ENCODE peak calls at places on chromosomes 13 and 19, in five cellular contexts. G is H1, C is neuronal stem cell, D is mesenchymal stem cell, F is H9. T is an unnamed sample.

GRCh38 chr19:51448011-51448744 is 10.1 kb downstream of the SIGLEC8 start:
- DNase-seq in G (no peak), D (no peak), F (no peak), C (no peak), T (no peak)

GRCh38 chr13:28579334-28579733 is 79.6 kb upstream of the POMP start:
- DNase-seq in C (no peak), G (no peak), F (peak; percentile 45), D (no peak), T (peak; percentile 52)

GRCh38 chr13:30908416-30908980 is 2.4 kb downstream of the MEDAG start:
- DNase-seq in F (no peak), G (no peak), C (no peak), D (no peak), T (no peak)

GRCh38 chr13:29480893-29481525 is 114.5 kb downstream of the SLC7A1 start:
- DNase-seq in G (no peak), D (no peak), F (no peak), C (no peak), T (no peak)

GRCh38 chr13:71866173-71867091 is 572 bp downstream of the DACH1 start:
- DNase-seq in F (peak; percentile 38), D (peak; percentile 56), G (no peak), C (no peak), T (no peak)

GRCh38 chr13:51229141-51229540 is 6.9 kb downstream of the FAM124A start:
- DNase-seq in C (no peak), G (no peak), F (peak; percentile 24), D (no peak), T (no peak)

GRCh38 chr13:50989476-50989875 is 79.9 kb downstream of the RNASEH2B start:
- DNase-seq in D (peak; percentile 50), F (peak; percentile 55), C (no peak), G (no peak), T (no peak)

GRCh38 chr13:112725346-112726017 is 35.6 kb downstream of the ATP11A start:
- DNase-seq in C (no peak), F (peak; percentile 25), G (no peak), D (no peak), T (no peak)

GRCh38 chr13:75724742-75725504 is 88.8 kb downstream of the LMO7 start:
- DNase-seq in C (no peak), G (no peak), F (no peak), D (no peak), T (no peak)

GRCh38 chr13:110263906-110264305 is 43.1 kb downstream of the COL4A1 start:
- DNase-seq in D (no peak), G (no peak), F (no peak), C (no peak), T (no peak)

GRCh38 chr13:112496166-112496565 is 91.8 kb downstream of the TUBGCP3 start:
- DNase-seq in D (no peak), F (no peak), C (no peak), G (no peak), T (no peak)

GRCh38 chr19:48854103-48854502 is 14.3 kb downstream of the PLEKHA4 start:
- DNase-seq in F (no peak), C (no peak), D (no peak), G (no peak), T (no peak)

GRCh38 chr13:41812237-41812636 is 148.7 kb downstream of the VWA8 start:
- DNase-seq in C (no peak), D (no peak), G (no peak), F (no peak), T (no peak)

GRCh38 chr13:83827338-83827737 is 54.9 kb downstream of the SLITRK1 start:
- DNase-seq in C (no peak), F (no peak), D (no peak), G (no peak), T (no peak)

GRCh38 chr13:77519808-77520207 is 15.7 kb upstream of the SCEL start:
- DNase-seq in G (no peak), D (no peak), C (no peak), F (no peak), T (no peak)

GRCh38 chr19:15508035-15508710 is at the start of gene CYP4F22:
- DNase-seq in F (no peak), C (no peak), G (no peak), D (no peak), T (no peak)

GRCh38 chr19:35284153-35285140 is 2.1 kb downstream of the HAMP start:
- DNase-seq in F (no peak), D (no peak), G (no peak), C (no peak), T (no peak)

GRCh38 chr19:902446-903226 is 9.4 kb downstream of the RNU6-9 start:
- DNase-seq in F (no peak), C (no peak), D (no peak), G (no peak), T (no peak)

GRCh38 chr13:106989866-106990265 is 421.9 kb upstream of the ARGLU1 start:
- DNase-seq in C (no peak), G (no peak), D (no peak), F (no peak), T (no peak)

GRCh38 chr13:28684257-28684656 is 25.3 kb downstream of the POMP start:
- DNase-seq in G (peak; percentile 68), F (peak; percentile 97), D (no peak), C (peak; percentile 30), T (peak; percentile 10)

GRCh38 chr19:5235458-5236219 is 105.0 kb downstream of the PTPRS start:
- DNase-seq in C (no peak), D (no peak), G (no peak), F (no peak), T (no peak)

GRCh38 chr19:16429066-16429758 is 42.6 kb downstream of the EPS15L1 start:
- DNase-seq in F (no peak), C (no peak), G (no peak), D (no peak), T (no peak)

GRCh38 chr13:28493740-28494536 is 990 bp downstream of the FLT1 start:
- DNase-seq in F (no peak), D (peak; percentile 54), G (no peak), C (peak; percentile 20), T (no peak)

GRCh38 chr13:76677047-76677446 is 209.2 kb downstream of the KCTD12 start:
- DNase-seq in F (no peak), G (no peak), D (no peak), C (no peak), T (no peak)

GRCh38 chr13:73932091-73932490 is 202.1 kb downstream of the KLF12 start:
- DNase-seq in C (no peak), D (no peak), F (no peak), G (no peak), T (no peak)

GRCh38 chr13:80436571-80437169 is 95.7 kb upstream of the SPRY2 start:
- DNase-seq in D (peak; percentile 43), C (no peak), G (no peak), F (no peak), T (no peak)

GRCh38 chr19:2275588-2276428 is 6.2 kb downstream of the PEAK3 start:
- DNase-seq in G (no peak), D (no peak), F (peak; percentile 64), C (no peak), T (peak; percentile 68)

GRCh38 chr19:50720921-50721291 is 1.3 kb upstream of the SHANK1 start:
- DNase-seq in D (peak; percentile 0), G (no peak), C (no peak), F (no peak), T (no peak)

GRCh38 chr13:24277721-24278120 is 31.7 kb upstream of the C1QTNF9 start:
- DNase-seq in D (no peak), G (no peak), F (no peak), C (no peak), T (no peak)

GRCh38 chr19:6743071-6743470 is 3.6 kb downstream of the TRIP10 start:
- DNase-seq in C (no peak), G (no peak), D (no peak), F (no peak), T (peak; percentile 67)

GRCh38 chr19:6750062-6750461 is 10.6 kb downstream of the TRIP10 start:
- DNase-seq in C (no peak), D (no peak), G (no peak), F (no peak), T (no peak)

GRCh38 chr19:6744381-6745288 is 5.2 kb downstream of the TRIP10 start:
- DNase-seq in F (no peak), D (peak; percentile 76), C (no peak), G (no peak), T (peak; percentile 73)

GRCh38 chr19:6743714-6744380 is 4.4 kb downstream of the TRIP10 start:
- DNase-seq in F (no peak), C (peak; percentile 58), G (no peak), D (peak; percentile 35), T (no peak)

GRCh38 chr19:6745965-6746364 is 6.5 kb downstream of the TRIP10 start:
- DNase-seq in G (no peak), D (no peak), F (no peak), C (no peak), T (no peak)
- H2BK12ac ChIP-seq in G (no peak overlapping the region), D (no peak overlapping the region), F (no peak overlapping the region), C (no peak overlapping the region), T (no peak overlapping the region)

GRCh38 chr19:37977992-37978391 is 71.0 kb downstream of the SIPA1L3 start:
- DNase-seq in D (peak; percentile 88), F (no peak), C (no peak), G (no peak), T (no peak)
- H3K4ac ChIP-seq in D (no peak overlapping the region), F (no peak overlapping the region), C (no peak overlapping the region), G (no peak overlapping the region), T (no peak overlapping the region)

DNA sequence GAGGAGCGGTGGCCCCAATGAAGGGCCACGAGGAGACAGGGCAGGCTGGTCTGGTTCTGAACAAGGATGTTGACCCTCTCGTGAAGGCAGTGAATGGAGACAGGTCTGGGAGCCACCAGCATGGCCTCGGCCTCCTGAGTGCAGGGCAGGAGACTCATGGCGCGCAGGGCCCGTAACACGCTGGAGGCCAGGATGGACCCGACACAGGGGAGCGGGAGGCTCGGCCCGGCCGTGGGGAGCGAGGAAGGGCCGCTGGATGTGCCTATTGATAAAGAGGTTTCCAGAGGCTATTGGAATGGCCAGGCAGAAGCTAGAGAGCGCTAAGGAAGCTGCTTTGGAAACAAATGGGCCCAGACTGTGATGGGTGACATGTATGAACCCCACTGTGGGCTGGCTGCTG is 132.5 kb downstream of the STK24 start:
- DNase-seq in F (no peak), G (no peak), C (no peak), D (no peak), T (no peak)
- H3K14ac ChIP-seq in F (no peak overlapping the region), G (no peak overlapping the region), C (no peak overlapping the region), D (peak overlapping the region; percentile 6), T (no peak overlapping the region)

GRCh38 chr13:85095887-85096286 is 703.3 kb downstream of the SLITRK6 start:
- DNase-seq in D (no peak), C (no peak), F (no peak), G (no peak), T (peak; percentile 36)

GRCh38 chr13:85093808-85094207 is 705.4 kb downstream of the SLITRK6 start:
- DNase-seq in C (no peak), F (no peak), G (no peak), D (peak; percentile 6), T (peak; percentile 74)

GRCh38 chr13:85099245-85099644 is 700.0 kb downstream of the SLITRK6 start:
- DNase-seq in G (no peak), F (no peak), C (no peak), D (no peak), T (no peak)
- H2BK12ac ChIP-seq in G (no peak overlapping the region), F (no peak overlapping the region), C (no peak overlapping the region), D (no peak overlapping the region), T (no peak overlapping the region)

GRCh38 chr13:114065926-114066774 is 66.3 kb downstream of the RASA3 start:
- DNase-seq in F (no peak), D (no peak), G (no peak), C (no peak), T (no peak)
- H3K4ac ChIP-seq in F (no peak overlapping the region), D (peak overlapping the region; percentile 99), G (no peak overlapping the region), C (peak overlapping the region; percentile 99), T (peak overlapping the region; percentile 31)

GRCh38 chr19:18020212-18021067 is 12.5 kb downstream of the ARRDC2 start:
- DNase-seq in C (no peak), F (no peak), G (no peak), D (peak; percentile 57), T (no peak)
- H3K14ac ChIP-seq in C (no peak overlapping the region), F (no peak overlapping the region), G (no peak overlapping the region), D (peak overlapping the region; percentile 23), T (no peak overlapping the region)

T was measured in trophoblast cell.